ENCODE peak calls at places on chromosomes 3 and 15, in nine cellular contexts. One of them, this sample, is unnamed.

GRCh38 chr3:163476179-163476578 is 1602.1 kb downstream of the SI start:
- DNase-seq in mesendoderm: peak; percentile 4
- DNase-seq in cardiac muscle cell: peak; percentile 25
- DNase-seq in brain microvascular endothelial cell: peak; percentile 19
- DNase-seq in left ventricle myocardium inferior: no peak
- DNase-seq in CD8-positive, alpha-beta T cell: no peak
- DNase-seq in psoas muscle: no peak
- DNase-seq in fibroblast of lung: no peak
- DNase-seq in upper lobe of right lung: no peak
- DNase-seq in this sample: no peak

GRCh38 chr3:45943207-45943846 is at the start of gene CXCR6:
- DNase-seq in mesendoderm: no peak
- DNase-seq in cardiac muscle cell: no peak
- DNase-seq in brain microvascular endothelial cell: no peak
- DNase-seq in left ventricle myocardium inferior: no peak
- DNase-seq in CD8-positive, alpha-beta T cell: peak; percentile 44
- DNase-seq in psoas muscle: no peak
- DNase-seq in fibroblast of lung: no peak
- DNase-seq in upper lobe of right lung: no peak
- DNase-seq in this sample: no peak

GRCh38 chr3:191136347-191136746 is 62.7 kb upstream of the OSTN start:
- DNase-seq in mesendoderm: peak; percentile 36
- DNase-seq in cardiac muscle cell: peak; percentile 7
- DNase-seq in brain microvascular endothelial cell: peak; percentile 46
- DNase-seq in left ventricle myocardium inferior: no peak
- DNase-seq in CD8-positive, alpha-beta T cell: no peak
- DNase-seq in psoas muscle: no peak
- DNase-seq in fibroblast of lung: peak; percentile 24
- DNase-seq in upper lobe of right lung: no peak
- DNase-seq in this sample: peak; percentile 63

GRCh38 chr15:88498991-88499390 is 31.5 kb downstream of the MRPS11 start:
- DNase-seq in mesendoderm: no peak
- DNase-seq in cardiac muscle cell: peak; percentile 33
- DNase-seq in brain microvascular endothelial cell: no peak
- DNase-seq in left ventricle myocardium inferior: peak; percentile 28
- DNase-seq in CD8-positive, alpha-beta T cell: no peak
- DNase-seq in psoas muscle: no peak
- DNase-seq in fibroblast of lung: no peak
- DNase-seq in upper lobe of right lung: no peak
- DNase-seq in this sample: no peak

GRCh38 chr3:69569520-69569919 is 169.7 kb upstream of the MITF start:
- DNase-seq in mesendoderm: no peak
- DNase-seq in cardiac muscle cell: no peak
- DNase-seq in brain microvascular endothelial cell: no peak
- DNase-seq in left ventricle myocardium inferior: no peak
- DNase-seq in CD8-positive, alpha-beta T cell: no peak
- DNase-seq in psoas muscle: no peak
- DNase-seq in fibroblast of lung: peak; percentile 26
- DNase-seq in upper lobe of right lung: no peak
- DNase-seq in this sample: no peak

GRCh38 chr3:52650437-52650836 is 35.3 kb downstream of the PBRM1 start:
- DNase-seq in mesendoderm: no peak
- DNase-seq in cardiac muscle cell: no peak
- DNase-seq in brain microvascular endothelial cell: peak; percentile 3
- DNase-seq in left ventricle myocardium inferior: no peak
- DNase-seq in CD8-positive, alpha-beta T cell: no peak
- DNase-seq in psoas muscle: no peak
- DNase-seq in fibroblast of lung: no peak
- DNase-seq in upper lobe of right lung: no peak
- DNase-seq in this sample: no peak

GRCh38 chr3:106215047-106215446 is 346.2 kb upstream of the CBLB start:
- DNase-seq in mesendoderm: no peak
- DNase-seq in cardiac muscle cell: no peak
- DNase-seq in brain microvascular endothelial cell: peak; percentile 65
- DNase-seq in left ventricle myocardium inferior: no peak
- DNase-seq in CD8-positive, alpha-beta T cell: no peak
- DNase-seq in psoas muscle: no peak
- DNase-seq in fibroblast of lung: no peak
- DNase-seq in upper lobe of right lung: no peak
- DNase-seq in this sample: no peak

GRCh38 chr15:37095993-37096877 is 4.1 kb downstream of the MEIS2 start:
- DNase-seq in mesendoderm: peak; percentile 70
- DNase-seq in cardiac muscle cell: no peak
- DNase-seq in brain microvascular endothelial cell: no peak
- DNase-seq in left ventricle myocardium inferior: peak; percentile 29
- DNase-seq in CD8-positive, alpha-beta T cell: no peak
- DNase-seq in psoas muscle: no peak
- DNase-seq in fibroblast of lung: no peak
- DNase-seq in upper lobe of right lung: no peak
- DNase-seq in this sample: peak; percentile 56

GRCh38 chr3:196055267-196055666 is 26.6 kb downstream of the TFRC start:
- DNase-seq in mesendoderm: no peak
- DNase-seq in cardiac muscle cell: no peak
- DNase-seq in brain microvascular endothelial cell: no peak
- DNase-seq in left ventricle myocardium inferior: no peak
- DNase-seq in CD8-positive, alpha-beta T cell: no peak
- DNase-seq in psoas muscle: no peak
- DNase-seq in fibroblast of lung: no peak
- DNase-seq in upper lobe of right lung: no peak
- DNase-seq in this sample: no peak

GRCh38 chr3:195001961-195002861 is 268.7 kb downstream of the XXYLT1 start:
- DNase-seq in mesendoderm: peak; percentile 83
- DNase-seq in cardiac muscle cell: peak; percentile 60
- DNase-seq in brain microvascular endothelial cell: peak; percentile 11
- DNase-seq in left ventricle myocardium inferior: peak; percentile 63
- DNase-seq in CD8-positive, alpha-beta T cell: peak; percentile 21
- DNase-seq in psoas muscle: peak; percentile 55
- DNase-seq in fibroblast of lung: peak; percentile 36
- DNase-seq in upper lobe of right lung: peak; percentile 76
- DNase-seq in this sample: peak; percentile 80

GRCh38 chr3:179175358-179175757 is 27.2 kb downstream of the PIK3CA start:
- DNase-seq in mesendoderm: no peak
- DNase-seq in cardiac muscle cell: no peak
- DNase-seq in brain microvascular endothelial cell: no peak
- DNase-seq in left ventricle myocardium inferior: no peak
- DNase-seq in CD8-positive, alpha-beta T cell: no peak
- DNase-seq in psoas muscle: no peak
- DNase-seq in fibroblast of lung: no peak
- DNase-seq in upper lobe of right lung: no peak
- DNase-seq in this sample: no peak

GRCh38 chr3:125002834-125003368 is 52.9 kb downstream of the HEG1 start:
- DNase-seq in mesendoderm: no peak
- DNase-seq in cardiac muscle cell: no peak
- DNase-seq in brain microvascular endothelial cell: no peak
- DNase-seq in left ventricle myocardium inferior: no peak
- DNase-seq in CD8-positive, alpha-beta T cell: no peak
- DNase-seq in psoas muscle: no peak
- DNase-seq in fibroblast of lung: no peak
- DNase-seq in upper lobe of right lung: no peak
- DNase-seq in this sample: no peak

GRCh38 chr3:125004196-125004595 is 51.6 kb downstream of the HEG1 start:
- DNase-seq in mesendoderm: no peak
- DNase-seq in cardiac muscle cell: no peak
- DNase-seq in brain microvascular endothelial cell: no peak
- DNase-seq in left ventricle myocardium inferior: no peak
- DNase-seq in CD8-positive, alpha-beta T cell: no peak
- DNase-seq in psoas muscle: no peak
- DNase-seq in fibroblast of lung: no peak
- DNase-seq in upper lobe of right lung: no peak
- DNase-seq in this sample: no peak

GRCh38 chr3:125002414-125002811 is 53.4 kb downstream of the HEG1 start:
- DNase-seq in mesendoderm: no peak
- DNase-seq in cardiac muscle cell: peak; percentile 55
- DNase-seq in brain microvascular endothelial cell: no peak
- DNase-seq in left ventricle myocardium inferior: no peak
- DNase-seq in CD8-positive, alpha-beta T cell: no peak
- DNase-seq in psoas muscle: no peak
- DNase-seq in fibroblast of lung: no peak
- DNase-seq in upper lobe of right lung: no peak
- DNase-seq in this sample: no peak

GRCh38 chr3:125001557-125002413 is 54.0 kb downstream of the HEG1 start:
- DNase-seq in mesendoderm: no peak
- DNase-seq in cardiac muscle cell: no peak
- DNase-seq in brain microvascular endothelial cell: no peak
- DNase-seq in left ventricle myocardium inferior: no peak
- DNase-seq in CD8-positive, alpha-beta T cell: no peak
- DNase-seq in psoas muscle: no peak
- DNase-seq in fibroblast of lung: no peak
- DNase-seq in upper lobe of right lung: no peak
- DNase-seq in this sample: no peak

GRCh38 chr3:125003369-125003853 is 52.4 kb downstream of the HEG1 start:
- DNase-seq in mesendoderm: no peak
- DNase-seq in cardiac muscle cell: no peak
- DNase-seq in brain microvascular endothelial cell: no peak
- DNase-seq in left ventricle myocardium inferior: peak; percentile 68
- DNase-seq in CD8-positive, alpha-beta T cell: no peak
- DNase-seq in psoas muscle: peak; percentile 77
- DNase-seq in fibroblast of lung: peak; percentile 62
- DNase-seq in upper lobe of right lung: no peak
- DNase-seq in this sample: no peak
- H3K4me3 ChIP-seq in mesendoderm: no peak overlapping the region
- H3K4me3 ChIP-seq in cardiac muscle cell: no peak overlapping the region
- H3K4me3 ChIP-seq in brain microvascular endothelial cell: no peak overlapping the region
- H3K4me3 ChIP-seq in left ventricle myocardium inferior: no peak overlapping the region
- H3K4me3 ChIP-seq in CD8-positive, alpha-beta T cell: no peak overlapping the region
- H3K4me3 ChIP-seq in psoas muscle: peak overlapping the region; percentile 24
- H3K4me3 ChIP-seq in fibroblast of lung: no peak overlapping the region
- H3K4me3 ChIP-seq in upper lobe of right lung: no peak overlapping the region
- H3K4me3 ChIP-seq in this sample: no peak overlapping the region

DNA sequence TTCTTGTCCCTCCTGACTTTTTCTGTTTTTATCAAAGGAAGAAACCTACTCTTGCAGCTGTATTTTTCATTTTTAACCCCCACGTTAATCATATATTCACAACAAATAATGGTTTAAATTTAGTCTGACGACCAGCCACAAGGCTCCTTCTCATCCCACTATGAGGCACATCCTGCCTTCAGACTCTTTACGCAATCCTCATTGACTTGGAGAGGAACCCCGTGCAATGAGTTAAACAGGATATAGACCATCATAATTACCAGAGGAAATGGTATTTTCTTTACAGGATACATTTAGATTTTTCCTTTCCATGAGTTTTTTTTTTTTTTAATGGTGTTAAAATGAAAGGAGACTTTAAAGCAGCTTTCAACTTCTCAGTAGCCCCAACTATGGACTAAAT is 68.5 kb downstream of the WWTR1 start:
- DNase-seq in mesendoderm: no peak
- DNase-seq in cardiac muscle cell: no peak
- DNase-seq in brain microvascular endothelial cell: peak; percentile 63
- DNase-seq in left ventricle myocardium inferior: no peak
- DNase-seq in CD8-positive, alpha-beta T cell: no peak
- DNase-seq in psoas muscle: no peak
- DNase-seq in fibroblast of lung: peak; percentile 87
- DNase-seq in upper lobe of right lung: no peak
- DNase-seq in this sample: peak; percentile 95
- H3K4me3 ChIP-seq in mesendoderm: no peak overlapping the region
- H3K4me3 ChIP-seq in cardiac muscle cell: no peak overlapping the region
- H3K4me3 ChIP-seq in brain microvascular endothelial cell: no peak overlapping the region
- H3K4me3 ChIP-seq in left ventricle myocardium inferior: no peak overlapping the region
- H3K4me3 ChIP-seq in CD8-positive, alpha-beta T cell: no peak overlapping the region
- H3K4me3 ChIP-seq in psoas muscle: no peak overlapping the region
- H3K4me3 ChIP-seq in fibroblast of lung: no peak overlapping the region
- H3K4me3 ChIP-seq in upper lobe of right lung: no peak overlapping the region
- H3K4me3 ChIP-seq in this sample: no peak overlapping the region

DNA sequence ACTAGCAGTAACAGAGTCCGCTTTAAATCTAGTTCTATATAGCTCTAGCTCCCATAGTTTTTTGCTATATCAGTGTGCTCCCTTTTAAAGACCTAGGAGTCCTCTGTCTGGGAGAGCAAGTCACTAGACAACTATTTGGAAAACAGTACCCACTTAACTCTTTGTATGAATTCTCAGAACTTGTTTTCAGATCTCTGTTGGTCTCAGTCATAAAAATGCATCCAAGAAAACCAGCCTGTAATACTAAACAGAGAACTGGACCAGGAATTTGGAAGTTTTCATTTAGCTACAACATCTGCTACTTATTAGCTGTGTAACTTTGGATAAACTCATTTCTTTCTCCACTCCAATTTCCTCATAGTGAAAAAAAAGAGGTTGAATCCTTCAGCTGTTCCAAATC is 56.9 kb upstream of the C3orf49 start:
- DNase-seq in mesendoderm: no peak
- DNase-seq in cardiac muscle cell: no peak
- DNase-seq in brain microvascular endothelial cell: no peak
- DNase-seq in left ventricle myocardium inferior: no peak
- DNase-seq in CD8-positive, alpha-beta T cell: no peak
- DNase-seq in psoas muscle: no peak
- DNase-seq in fibroblast of lung: peak; percentile 11
- DNase-seq in upper lobe of right lung: no peak
- DNase-seq in this sample: no peak
- H3K4me3 ChIP-seq in mesendoderm: no peak overlapping the region
- H3K4me3 ChIP-seq in cardiac muscle cell: no peak overlapping the region
- H3K4me3 ChIP-seq in brain microvascular endothelial cell: no peak overlapping the region
- H3K4me3 ChIP-seq in left ventricle myocardium inferior: no peak overlapping the region
- H3K4me3 ChIP-seq in CD8-positive, alpha-beta T cell: no peak overlapping the region
- H3K4me3 ChIP-seq in psoas muscle: no peak overlapping the region
- H3K4me3 ChIP-seq in fibroblast of lung: no peak overlapping the region
- H3K4me3 ChIP-seq in upper lobe of right lung: no peak overlapping the region
- H3K4me3 ChIP-seq in this sample: no peak overlapping the region

GRCh38 chr3:141294300-141294699 is 62.7 kb downstream of the PXYLP1 start:
- DNase-seq in mesendoderm: no peak
- DNase-seq in cardiac muscle cell: no peak
- DNase-seq in brain microvascular endothelial cell: no peak
- DNase-seq in left ventricle myocardium inferior: no peak
- DNase-seq in CD8-positive, alpha-beta T cell: no peak
- DNase-seq in psoas muscle: no peak
- DNase-seq in fibroblast of lung: peak; percentile 39
- DNase-seq in upper lobe of right lung: no peak
- DNase-seq in this sample: peak; percentile 62
- H3K4me3 ChIP-seq in mesendoderm: no peak overlapping the region
- H3K4me3 ChIP-seq in cardiac muscle cell: no peak overlapping the region
- H3K4me3 ChIP-seq in brain microvascular endothelial cell: peak overlapping the region; percentile 23
- H3K4me3 ChIP-seq in left ventricle myocardium inferior: peak overlapping the region; percentile 54
- H3K4me3 ChIP-seq in CD8-positive, alpha-beta T cell: peak overlapping the region; percentile 24
- H3K4me3 ChIP-seq in psoas muscle: peak overlapping the region; percentile 52
- H3K4me3 ChIP-seq in fibroblast of lung: peak overlapping the region; percentile 73
- H3K4me3 ChIP-seq in upper lobe of right lung: peak overlapping the region; percentile 45
- H3K4me3 ChIP-seq in this sample: peak overlapping the region; percentile 77

GRCh38 chr15:90004671-90005070 is 3.5 kb downstream of the ZNF710 start:
- DNase-seq in mesendoderm: no peak
- DNase-seq in cardiac muscle cell: no peak
- DNase-seq in brain microvascular endothelial cell: peak; percentile 92
- DNase-seq in left ventricle myocardium inferior: no peak
- DNase-seq in CD8-positive, alpha-beta T cell: no peak
- DNase-seq in psoas muscle: peak; percentile 56
- DNase-seq in fibroblast of lung: peak; percentile 95
- DNase-seq in upper lobe of right lung: no peak
- DNase-seq in this sample: peak; percentile 50
- H3K4me3 ChIP-seq in mesendoderm: no peak overlapping the region
- H3K4me3 ChIP-seq in cardiac muscle cell: no peak overlapping the region
- H3K4me3 ChIP-seq in brain microvascular endothelial cell: no peak overlapping the region
- H3K4me3 ChIP-seq in left ventricle myocardium inferior: no peak overlapping the region
- H3K4me3 ChIP-seq in CD8-positive, alpha-beta T cell: no peak overlapping the region
- H3K4me3 ChIP-seq in psoas muscle: no peak overlapping the region
- H3K4me3 ChIP-seq in fibroblast of lung: peak overlapping the region; percentile 9
- H3K4me3 ChIP-seq in upper lobe of right lung: peak overlapping the region; percentile 76
- H3K4me3 ChIP-seq in this sample: no peak overlapping the region

This sample was measured in endothelial cell of umbilical vein.